ENCODE peak calls at places on chromosomes 12 and 14, in ten cellular contexts. C is PC-3, A is hepatocyte, J is IMR-90, R is HCT116, Z is GM23338, X is HepG2, U is GM23248, Q is H9, E is SK-N-SH. H is an unnamed sample.

GRCh38 chr12:83320350-83320749 is 633.6 kb downstream of the TMTC2 start:
- DNase-seq in C (no peak), A (no peak), J (no peak), R (no peak), Z (no peak), X (no peak), U (no peak), Q (no peak), E (no peak), H (no peak)

GRCh38 chr14:60183724-60184596 is 18.8 kb upstream of the DHRS7 start:
- DNase-seq in C (peak; percentile 98), A (peak; percentile 84), J (peak; percentile 77), R (peak; percentile 61), Z (peak; percentile 84), X (peak; percentile 55), U (peak; percentile 81), Q (no peak), E (no peak), H (no peak)

GRCh38 chr14:52730708-52731111 is 744 bp downstream of the STYX start:
- DNase-seq in C (peak; percentile 45), A (no peak), J (no peak), R (no peak), Z (no peak), X (no peak), U (peak; percentile 64), Q (no peak), E (no peak), H (no peak)

GRCh38 chr12:124550123-124551089 is 17.0 kb downstream of the NCOR2 start:
- DNase-seq in C (peak; percentile 27), A (no peak), J (no peak), R (no peak), Z (no peak), X (no peak), U (no peak), Q (no peak), E (no peak), H (peak; percentile 80)

GRCh38 chr12:131869871-131870418 is 24.5 kb upstream of the ULK1 start:
- DNase-seq in C (peak; percentile 88), A (no peak), J (peak; percentile 62), R (no peak), Z (no peak), X (no peak), U (peak; percentile 83), Q (no peak), E (peak; percentile 18), H (peak; percentile 91)

GRCh38 chr12:3493225-3494049 is 2.4 kb downstream of the PRMT8 start:
- DNase-seq in C (no peak), A (no peak), J (no peak), R (no peak), Z (peak; percentile 49), X (no peak), U (no peak), Q (peak; percentile 54), E (peak; percentile 65), H (peak; percentile 71)

GRCh38 chr12:67633708-67634107 is 14.8 kb upstream of the DYRK2 start:
- DNase-seq in C (no peak), A (no peak), J (no peak), R (no peak), Z (no peak), X (no peak), U (no peak), Q (no peak), E (no peak), H (no peak)

GRCh38 chr14:94180655-94181271 is 6.6 kb downstream of the PPP4R4 start:
- DNase-seq in C (peak; percentile 58), A (peak; percentile 49), J (peak; percentile 42), R (peak; percentile 35), Z (peak; percentile 71), X (peak; percentile 67), U (peak; percentile 63), Q (no peak), E (peak; percentile 38), H (no peak)

GRCh38 chr12:113397497-113398197 is 6.0 kb downstream of the SDS start:
- DNase-seq in C (no peak), A (no peak), J (no peak), R (no peak), Z (no peak), X (no peak), U (no peak), Q (no peak), E (no peak), H (peak; percentile 68)

GRCh38 chr12:122880668-122881067 is 15.3 kb downstream of the VPS37B start:
- DNase-seq in C (peak; percentile 54), A (no peak), J (peak; percentile 51), R (no peak), Z (peak; percentile 73), X (peak; percentile 47), U (peak; percentile 60), Q (no peak), E (peak; percentile 71), H (peak; percentile 77)

GRCh38 chr12:95547522-95548055 is 3.7 kb downstream of the USP44 start:
- DNase-seq in C (no peak), A (no peak), J (peak; percentile 96), R (no peak), Z (peak; percentile 78), X (no peak), U (peak; percentile 57), Q (peak; percentile 43), E (no peak), H (no peak)
- H2AFZ ChIP-seq in C (no peak overlapping the region), A (peak overlapping the region; percentile 88), J (peak overlapping the region; percentile 98), R (no peak overlapping the region), Z (no peak overlapping the region), X (no peak overlapping the region), U (peak overlapping the region; percentile 87), Q (no peak overlapping the region), E (peak overlapping the region; percentile 65), H (peak overlapping the region; percentile 71)

GRCh38 chr12:125983094-125983783 is 918.0 kb downstream of the AACS start:
- DNase-seq in C (no peak), A (peak; percentile 94), J (no peak), R (no peak), Z (peak; percentile 72), X (peak; percentile 61), U (no peak), Q (peak; percentile 98), E (peak; percentile 77), H (no peak)
- H2AFZ ChIP-seq in C (no peak overlapping the region), A (peak overlapping the region; percentile 82), J (no peak overlapping the region), R (no peak overlapping the region), Z (no peak overlapping the region), X (no peak overlapping the region), U (no peak overlapping the region), Q (no peak overlapping the region), E (peak overlapping the region; percentile 83), H (no peak overlapping the region)

DNA sequence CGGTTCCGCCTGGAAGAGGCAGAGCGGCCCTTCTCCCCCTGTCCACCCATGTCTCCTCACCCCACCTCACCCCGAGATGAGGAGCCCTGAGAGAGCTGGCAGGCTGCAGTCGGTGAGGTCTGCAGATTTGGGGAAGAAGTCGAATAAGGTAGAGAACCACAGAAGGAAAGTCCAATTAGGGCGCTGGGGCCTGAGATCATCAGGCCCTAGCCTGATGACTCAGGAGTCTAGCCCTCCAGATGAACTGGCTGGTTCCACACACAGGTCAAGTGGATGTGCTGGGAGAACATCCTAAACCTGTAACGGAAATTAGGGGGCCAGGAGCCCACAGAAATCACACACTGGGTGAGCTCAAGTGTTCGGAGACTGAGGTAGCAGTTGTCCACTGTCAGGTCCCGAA is 1.1 kb upstream of the METTL17 start:
- DNase-seq in C (no peak), A (no peak), J (no peak), R (no peak), Z (no peak), X (no peak), U (peak; percentile 24), Q (no peak), E (no peak), H (no peak)
- H2AFZ ChIP-seq in C (peak overlapping the region; percentile 16), A (peak overlapping the region; percentile 28), J (peak overlapping the region; percentile 75), R (no peak overlapping the region), Z (peak overlapping the region; percentile 9), X (no peak overlapping the region), U (peak overlapping the region; percentile 60), Q (no peak overlapping the region), E (no peak overlapping the region), H (no peak overlapping the region)

GRCh38 chr12:115383668-115384067 is 699.7 kb upstream of the TBX3 start:
- DNase-seq in C (peak; percentile 97), A (peak; percentile 21), J (peak; percentile 93), R (no peak), Z (no peak), X (no peak), U (peak; percentile 82), Q (no peak), E (no peak), H (no peak)

GRCh38 chr12:115377230-115377629 is 693.3 kb upstream of the TBX3 start:
- DNase-seq in C (no peak), A (no peak), J (no peak), R (no peak), Z (no peak), X (no peak), U (no peak), Q (no peak), E (no peak), H (no peak)

GRCh38 chr12:115378296-115378695 is 694.3 kb upstream of the TBX3 start:
- DNase-seq in C (no peak), A (no peak), J (no peak), R (no peak), Z (no peak), X (no peak), U (no peak), Q (no peak), E (peak; percentile 43), H (no peak)

GRCh38 chr12:115377781-115378180 is 693.8 kb upstream of the TBX3 start:
- DNase-seq in C (peak; percentile 41), A (no peak), J (no peak), R (no peak), Z (no peak), X (no peak), U (no peak), Q (no peak), E (no peak), H (no peak)

GRCh38 chr12:115380509-115381120 is 696.6 kb upstream of the TBX3 start:
- DNase-seq in C (no peak), A (no peak), J (no peak), R (no peak), Z (no peak), X (no peak), U (no peak), Q (no peak), E (no peak), H (no peak)
- H2AFZ ChIP-seq in C (no peak overlapping the region), A (no peak overlapping the region), J (no peak overlapping the region), R (no peak overlapping the region), Z (peak overlapping the region; percentile 66), X (no peak overlapping the region), U (no peak overlapping the region), Q (no peak overlapping the region), E (no peak overlapping the region), H (no peak overlapping the region)

DNA sequence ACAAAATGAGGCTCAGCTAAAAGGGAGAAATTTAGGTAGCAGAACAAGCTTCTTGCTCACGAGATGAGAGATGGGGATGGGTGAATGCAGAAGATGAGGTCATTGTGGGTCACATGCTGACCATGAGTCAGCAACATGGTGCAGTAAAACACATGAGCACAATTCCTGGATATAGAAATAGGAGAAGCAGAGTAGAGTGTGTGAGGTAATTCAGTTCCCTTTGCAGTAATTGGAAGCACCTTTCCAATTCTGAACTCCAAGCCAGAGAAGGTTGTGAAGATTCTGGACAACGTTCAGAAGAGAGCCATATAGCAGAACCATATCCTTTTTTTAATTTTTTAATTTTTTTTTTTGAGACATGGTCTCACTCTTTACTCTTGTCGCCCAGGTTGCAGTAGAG is 62.0 kb upstream of the LMNTD1 start:
- DNase-seq in C (peak; percentile 47), A (peak; percentile 60), J (peak; percentile 97), R (no peak), Z (no peak), X (no peak), U (peak; percentile 93), Q (no peak), E (no peak), H (peak; percentile 59)
- H2AFZ ChIP-seq in C (no peak overlapping the region), A (no peak overlapping the region), J (no peak overlapping the region), R (no peak overlapping the region), Z (no peak overlapping the region), X (no peak overlapping the region), U (peak overlapping the region; percentile 37), Q (no peak overlapping the region), E (no peak overlapping the region), H (peak overlapping the region; percentile 1)

H was measured in osteoblast.